ENCODE peak calls at places on chromosome 13, in seven cellular contexts. I, S, B, M, T, R and G are unnamed samples. For H3K4me1 and H3K9me3, the result is how much of the 10 kb centered on the place peaks cover.

GRCh38 chr13:67803118-67803517 is 573.0 kb upstream of the PCDH9 start:
- DNase-seq in I (no peak), S (no peak), B (no peak), M (no peak), T (no peak), R (no peak), G (no peak)

GRCh38 chr13:95882121-95882520 is 171.1 kb downstream of the UGGT2 start:
- DNase-seq in I (no peak), S (no peak), B (no peak), M (no peak), T (no peak), R (no peak), G (no peak)

GRCh38 chr13:76406243-76406642 is 480.0 kb downstream of the KCTD12 start:
- DNase-seq in I (peak), S (no peak), B (no peak), M (no peak), T (no peak), R (no peak), G (no peak)

GRCh38 chr13:97934590-97934989 is 18.9 kb upstream of the IPO5 start:
- DNase-seq in I (no peak), S (no peak), B (peak), M (no peak), T (no peak), R (no peak), G (no peak)

GRCh38 chr13:28394422-28394821 is 100.5 kb downstream of the FLT1 start:
- DNase-seq in I (no peak), S (no peak), B (no peak), M (no peak), T (no peak), R (no peak), G (no peak)

GRCh38 chr13:25406377-25406776 is 34.6 kb downstream of the ATP8A2 start:
- DNase-seq in I (no peak), S (no peak), B (no peak), M (no peak), T (no peak), R (no peak), G (no peak)

GRCh38 chr13:38684714-38685113 is 2.2 kb upstream of the FREM2 start:
- DNase-seq in I (no peak), S (no peak), B (no peak), M (no peak), T (no peak), R (no peak), G (no peak)

GRCh38 chr13:48018637-48019036 is 17.6 kb upstream of the SUCLA2 start:
- DNase-seq in I (no peak), S (no peak), B (no peak), M (no peak), T (no peak), R (no peak), G (no peak)

GRCh38 chr13:46389985-46390384 is 2.9 kb upstream of the RUBCNL start:
- DNase-seq in I (peak), S (no peak), B (no peak), M (no peak), T (no peak), R (no peak), G (no peak)

GRCh38 chr13:86581711-86582110 is 782.5 kb upstream of the SLITRK6 start:
- DNase-seq in I (no peak), S (no peak), B (peak), M (no peak), T (no peak), R (no peak), G (no peak)

GRCh38 chr13:23828086-23828485 is 61.1 kb downstream of the MIPEP start:
- DNase-seq in I (no peak), S (no peak), B (no peak), M (no peak), T (no peak), R (no peak), G (no peak)

GRCh38 chr13:25881136-25881926 is 170.5 kb downstream of the SHISA2 start:
- DNase-seq in I (peak), S (no peak), B (peak), M (no peak), T (no peak), R (no peak), G (no peak)

GRCh38 chr13:53783466-53783865 is 754.9 kb downstream of the OLFM4 start:
- DNase-seq in I (no peak), S (no peak), B (no peak), M (no peak), T (no peak), R (no peak), G (peak)

GRCh38 chr13:45040626-45041025 is 51.3 kb downstream of the GPALPP1 start:
- DNase-seq in I (peak), S (no peak), B (peak), M (no peak), T (no peak), R (no peak), G (no peak)

GRCh38 chr13:95644611-95645052 is at the start of gene DZIP1:
- DNase-seq in I (peak), S (peak), B (peak), M (peak), T (no peak), R (peak), G (peak)

GRCh38 chr13:36362251-36362650 is 16.1 kb upstream of the SPART start:
- DNase-seq in I (peak), S (no peak), B (peak), M (no peak), T (no peak), R (no peak), G (no peak)

GRCh38 chr13:41558781-41559560 is 101.6 kb downstream of the RGCC start:
- DNase-seq in I (no peak), S (no peak), B (no peak), M (no peak), T (no peak), R (no peak), G (no peak)

GRCh38 chr13:24097064-24097463 is 63.5 kb upstream of the SPATA13 start:
- DNase-seq in I (peak), S (no peak), B (no peak), M (no peak), T (no peak), R (no peak), G (no peak)

GRCh38 chr13:98782654-98783053 is 30.2 kb upstream of the SLC15A1 start:
- DNase-seq in I (no peak), S (no peak), B (peak), M (no peak), T (no peak), R (no peak), G (no peak)

GRCh38 chr13:38394777-38395504 is 45.3 kb downstream of the UFM1 start:
- DNase-seq in I (no peak), S (no peak), B (peak), M (no peak), T (no peak), R (no peak), G (no peak)

GRCh38 chr13:28623782-28624706 is 34.9 kb upstream of the POMP start:
- DNase-seq in I (no peak), S (no peak), B (peak), M (no peak), T (no peak), R (no peak), G (no peak)

GRCh38 chr13:101474419-101474957 is 22.0 kb downstream of the ITGBL1 start:
- DNase-seq in I (peak), S (peak), B (peak), M (no peak), T (no peak), R (peak), G (no peak)

GRCh38 chr13:62879071-62879470 is 1463.4 kb upstream of the PCDH20 start:
- DNase-seq in I (peak), S (no peak), B (peak), M (no peak), T (no peak), R (no peak), G (no peak)

GRCh38 chr13:28451482-28452217 is 43.3 kb downstream of the FLT1 start:
- DNase-seq in I (peak), S (peak), B (no peak), M (no peak), T (no peak), R (no peak), G (no peak)

GRCh38 chr13:64643066-64643465 is 2587.1 kb downstream of the PCDH9 start:
- DNase-seq in I (no peak), S (no peak), B (no peak), M (no peak), T (no peak), R (no peak), G (no peak)

GRCh38 chr13:112067121-112067741 is at the start of gene SOX1:
- DNase-seq in I (no peak), S (no peak), B (no peak), M (no peak), T (no peak), R (no peak), G (no peak)

GRCh38 chr13:76189882-76190519 is 553.9 kb downstream of the LMO7 start:
- DNase-seq in I (no peak), S (no peak), B (no peak), M (peak), T (no peak), R (no peak), G (peak)

GRCh38 chr13:26476111-26476743 is 81.3 kb upstream of the WASF3 start:
- DNase-seq in I (peak), S (peak), B (peak), M (no peak), T (peak), R (peak), G (no peak)

GRCh38 chr13:47675871-47676270 is 325.2 kb downstream of the SUCLA2 start:
- DNase-seq in I (no peak), S (no peak), B (no peak), M (no peak), T (no peak), R (no peak), G (no peak)

GRCh38 chr13:59354665-59355064 is 809.1 kb downstream of the DIAPH3 start:
- DNase-seq in I (no peak), S (no peak), B (no peak), M (no peak), T (no peak), R (no peak), G (no peak)

GRCh38 chr13:88622362-88622973 is 951.3 kb downstream of the SLITRK5 start:
- DNase-seq in I (no peak), S (no peak), B (no peak), M (no peak), T (peak), R (no peak), G (no peak)

GRCh38 chr13:43579321-43579720 is 207.5 kb downstream of the ENOX1 start:
- DNase-seq in I (no peak), S (no peak), B (no peak), M (no peak), T (no peak), R (no peak), G (no peak)

DNA sequence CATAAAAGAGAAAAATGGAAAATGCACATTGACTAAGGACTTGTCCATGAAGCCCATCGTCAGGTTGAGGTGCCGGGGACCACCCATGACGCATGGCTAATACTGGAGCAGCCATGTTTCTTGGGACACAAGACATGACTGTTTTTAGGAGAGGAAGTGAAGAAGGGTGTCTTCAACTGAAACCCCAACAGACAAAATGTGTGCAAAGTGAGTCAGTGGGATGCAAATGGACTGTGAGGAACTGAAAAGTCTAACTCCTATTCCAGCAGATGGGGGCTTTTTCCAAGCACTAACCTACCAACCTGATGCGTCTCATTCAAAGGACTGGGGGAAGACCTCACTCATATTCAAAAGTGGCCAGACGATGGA is 459.3 kb downstream of the FOXO1 start:
- DNase-seq in I (no peak), S (no peak), B (no peak), M (no peak), T (peak), R (no peak), G (no peak)
- H3K4me1 ChIP-seq in I (under half), S (under half), B (under half), M (under half), T (half or more), R (under half), G (under half)

DNA sequence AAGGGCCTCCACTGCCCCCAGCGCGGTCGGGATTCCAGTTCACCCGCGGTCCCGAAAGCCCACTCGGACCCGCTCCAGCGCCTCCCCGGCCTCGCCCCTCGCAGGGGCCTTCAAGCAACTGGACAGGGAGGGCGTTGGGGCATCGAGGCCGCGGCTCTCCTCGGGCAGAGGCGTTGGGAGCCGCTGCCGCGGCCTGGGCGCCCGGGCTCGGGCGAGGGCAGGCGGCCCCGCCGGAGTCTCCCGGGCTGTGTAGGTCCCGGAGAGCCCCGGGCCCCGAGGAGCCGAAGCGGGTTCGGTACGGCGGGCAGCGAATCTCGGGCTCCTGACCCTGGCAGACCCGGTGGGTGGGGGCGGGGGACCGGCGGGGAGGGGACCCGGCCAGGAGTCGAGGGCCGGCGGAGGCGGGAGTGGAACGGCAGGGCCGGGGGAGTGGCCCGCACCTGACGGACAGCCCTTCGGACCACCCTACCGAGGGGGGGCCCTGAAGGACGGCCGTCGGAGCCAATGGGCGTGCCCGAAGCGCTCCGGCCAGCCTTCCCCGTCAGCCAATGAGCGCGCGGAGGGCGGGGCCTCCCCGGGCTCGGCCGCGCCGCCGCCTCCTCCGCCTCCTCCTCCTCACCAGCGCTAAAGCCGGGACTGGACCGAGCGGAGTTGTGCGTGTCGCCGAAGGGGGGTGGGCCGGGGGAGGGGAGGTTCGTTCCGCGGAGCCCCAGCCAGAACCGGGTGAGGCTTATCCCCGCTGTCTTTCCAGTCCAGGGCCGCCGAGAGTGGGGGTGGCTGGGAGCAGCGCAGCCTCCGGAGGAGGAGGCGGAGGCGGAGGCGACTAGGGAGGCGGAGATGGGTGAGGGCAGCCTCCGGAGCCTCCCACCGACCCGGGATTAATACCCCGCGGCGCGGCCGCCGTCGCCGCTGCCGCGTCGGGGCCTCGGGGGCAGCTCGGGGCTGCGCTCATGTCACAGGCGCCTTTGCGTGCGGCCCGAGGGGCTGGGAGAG is at the start of gene ZMYM2:
- DNase-seq in I (peak), S (peak), B (peak), M (peak), T (peak), R (peak), G (peak)
- H3K27ac ChIP-seq in I (peak), S (peak), B (peak), M (peak), T (peak), R (peak), G (peak)

DNA sequence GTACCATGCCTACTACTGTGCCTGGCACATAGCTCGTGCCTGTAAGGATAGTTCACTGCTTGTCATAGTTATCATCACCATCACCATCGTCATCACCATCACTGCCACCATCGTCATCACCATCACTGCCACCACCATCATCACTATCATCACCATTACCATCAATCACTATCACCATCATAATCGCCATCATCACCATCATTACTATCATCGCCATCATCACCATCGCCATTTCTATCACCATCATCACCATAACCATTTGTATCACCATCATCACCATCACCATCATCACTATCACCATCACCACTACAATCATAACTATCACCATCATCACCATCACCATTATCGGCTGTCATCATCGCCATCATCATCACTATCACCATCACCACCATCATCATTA is 107.1 kb downstream of the TUBA3C start:
- DNase-seq in I (no peak), S (no peak), B (no peak), M (no peak), T (no peak), R (no peak), G (no peak)
- H3K9me3 ChIP-seq in I (under half), S (under half), B (under half), M (under half), T (under half), R (under half), G (under half)

DNA sequence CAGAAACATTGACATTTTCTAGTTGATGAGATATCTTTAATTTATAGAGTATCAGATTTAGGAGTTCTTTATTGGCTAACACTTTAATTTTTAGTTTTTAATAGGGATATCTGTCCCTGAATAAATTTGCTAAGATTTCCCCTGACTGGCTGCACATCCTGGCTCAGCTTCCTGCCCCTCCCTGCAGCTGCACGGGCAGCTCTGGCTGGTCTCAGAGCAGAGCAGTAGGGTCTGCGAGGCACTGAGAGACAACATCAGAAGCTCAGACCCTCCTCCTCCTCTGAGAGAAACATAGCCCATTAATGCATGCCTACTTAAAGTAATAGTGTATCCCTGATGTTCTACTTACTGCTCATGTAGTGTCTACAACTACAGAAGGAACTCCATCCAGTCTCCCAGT is 139.2 kb downstream of the TNFSF13B start:
- DNase-seq in I (no peak), S (no peak), B (no peak), M (no peak), T (no peak), R (no peak), G (no peak)
- H3K4me1 ChIP-seq in I (under half), S (under half), B (under half), M (under half), T (under half), R (under half), G (under half)

DNA sequence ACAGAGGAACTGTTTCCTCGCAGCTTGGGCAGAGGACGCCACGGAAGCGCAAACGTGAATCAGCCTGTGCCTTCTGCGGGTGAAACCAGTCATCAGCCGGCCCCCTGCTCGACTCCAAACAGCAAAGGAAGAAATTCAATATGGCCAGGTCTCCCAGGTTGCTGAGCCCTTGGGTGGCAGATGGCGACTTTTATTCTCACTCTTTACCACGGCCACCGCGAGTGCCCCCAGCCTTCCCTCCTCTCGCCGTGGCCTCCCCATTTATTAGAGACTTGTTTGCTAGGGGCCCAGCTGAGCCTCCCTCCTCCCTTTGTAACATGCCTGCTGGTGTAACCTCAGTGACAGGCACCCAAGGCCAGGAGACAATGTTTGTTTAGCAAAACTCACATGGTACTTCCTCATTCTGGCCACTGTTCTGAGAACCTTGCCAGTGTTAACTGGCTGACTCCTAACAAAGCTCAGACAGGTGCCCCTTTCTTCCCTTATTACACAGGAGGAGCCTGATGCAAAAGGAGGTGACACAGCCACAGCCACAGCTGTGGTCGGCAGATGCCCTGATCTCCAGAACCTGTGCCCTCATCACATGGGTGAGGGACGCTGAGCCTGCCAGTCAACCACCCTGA is 5.8 kb downstream of the RAB20 start:
- DNase-seq in I (no peak), S (no peak), B (no peak), M (no peak), T (no peak), R (no peak), G (peak)
- H3K27ac ChIP-seq in I (no peak), S (no peak), B (no peak), M (no peak), T (no peak), R (no peak), G (peak)

GRCh38 chr13:19155321-19155861 is 26.2 kb downstream of the TUBA3C start:
- DNase-seq in I (no peak), S (no peak), B (no peak), M (no peak), T (no peak), R (no peak), G (no peak)

GRCh38 chr13:19154843-19155242 is 26.8 kb downstream of the TUBA3C start:
- DNase-seq in I (no peak), S (no peak), B (no peak), M (no peak), T (no peak), R (no peak), G (no peak)

GRCh38 chr13:19157461-19157860 is 24.2 kb downstream of the TUBA3C start:
- DNase-seq in I (no peak), S (no peak), B (no peak), M (no peak), T (no peak), R (no peak), G (no peak)

GRCh38 chr13:19158006-19158405 is 23.6 kb downstream of the TUBA3C start:
- DNase-seq in I (no peak), S (no peak), B (no peak), M (no peak), T (no peak), R (no peak), G (no peak)

DNA sequence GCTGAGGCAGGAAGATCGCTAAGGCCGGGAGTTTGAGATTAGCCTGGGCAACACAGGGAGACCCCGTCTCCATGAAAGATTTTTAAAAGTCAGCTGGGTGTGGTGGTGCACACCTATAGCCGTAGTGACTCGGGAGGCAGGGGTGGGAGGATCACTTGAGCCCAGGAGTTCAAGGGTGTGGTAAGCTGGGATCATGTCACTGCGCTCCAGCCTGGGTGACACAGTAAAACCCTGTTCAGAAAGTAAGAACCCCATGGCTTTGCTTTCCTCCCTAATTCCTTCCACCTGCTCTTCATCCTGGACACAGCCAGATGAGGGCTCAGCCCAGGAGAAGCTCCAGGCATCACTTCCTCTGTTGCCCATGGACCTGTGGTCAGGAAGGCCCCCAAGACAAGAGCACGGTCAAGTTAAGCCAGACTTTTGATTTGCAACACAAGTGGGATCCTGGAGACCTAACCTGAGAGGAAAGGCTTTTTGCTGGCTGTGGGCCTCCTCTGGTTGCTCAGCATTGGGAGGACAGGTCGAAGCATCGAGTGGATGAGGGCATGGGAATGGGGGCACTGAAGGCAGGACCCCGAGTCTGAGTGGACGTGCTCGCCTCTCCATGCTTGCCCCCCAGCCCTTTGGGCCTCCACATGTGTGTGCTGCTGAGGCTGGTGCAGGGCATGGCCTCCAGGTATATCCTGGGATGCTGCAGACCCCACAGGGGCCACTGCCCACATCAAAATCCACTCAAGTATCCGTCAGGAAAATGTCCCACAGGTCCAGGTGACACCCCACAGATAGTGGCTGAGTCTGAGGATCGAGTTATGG is 25.4 kb downstream of the TUBA3C start:
- DNase-seq in I (no peak), S (no peak), B (no peak), M (no peak), T (no peak), R (no peak), G (no peak)
- H3K9me3 ChIP-seq in I (under half), S (under half), B (under half), M (under half), T (under half), R (under half), G (under half)